ENCODE peak calls at places on chromosomes 7 and 10, in nine cellular contexts. P is brain microvascular endothelial cell, I is lung, C is thyroid gland, W is AG04449, D is pancreas, L is endothelial cell of umbilical vein, T is GM13977, B is fibroblast of lung. X is an unnamed sample.

GRCh38 chr7:33950047-33950714 is 44.8 kb downstream of the BMPER start:
- DNase-seq in I (no peak), P (no peak), D (no peak), W (no peak), L (no peak), C (no peak), B (no peak), T (no peak), X (no peak)

GRCh38 chr10:34687434-34688205 is 127.5 kb downstream of the PARD3 start:
- DNase-seq in P (peak), B (peak), C (peak), T (no peak), W (no peak), I (no peak), L (no peak), D (no peak), X (no peak)

GRCh38 chr10:33706746-33707145 is 372.3 kb upstream of the NRP1 start:
- DNase-seq in C (no peak), L (no peak), B (peak), I (no peak), T (no peak), D (no peak), W (no peak), P (no peak), X (no peak)

GRCh38 chr7:2521952-2522591 is 2.5 kb downstream of the LFNG start:
- DNase-seq in B (no peak), L (peak), D (peak), W (no peak), I (peak), C (no peak), P (no peak), T (peak), X (peak)

GRCh38 chr7:55059006-55059405 is 40.2 kb downstream of the EGFR start:
- DNase-seq in B (no peak), I (no peak), L (no peak), D (no peak), P (no peak), C (no peak), W (no peak), T (no peak), X (no peak)

GRCh38 chr7:149853157-149853556 is 15.0 kb downstream of the ZNF862 start:
- DNase-seq in C (no peak), I (no peak), B (no peak), W (no peak), L (no peak), P (no peak), D (no peak), T (no peak), X (no peak)

GRCh38 chr7:131027287-131027773 is 293.3 kb upstream of the KLF14 start:
- DNase-seq in D (no peak), C (no peak), T (no peak), W (peak), L (no peak), B (peak), I (no peak), P (no peak), X (no peak)

GRCh38 chr10:85864866-85865526 is 501.6 kb downstream of the GRID1 start:
- DNase-seq in D (no peak), C (no peak), B (no peak), W (no peak), L (no peak), P (no peak), I (no peak), T (no peak), X (no peak)

GRCh38 chr7:19122018-19122588 is 4.7 kb upstream of the TWIST1 start:
- DNase-seq in D (no peak), P (peak), T (no peak), I (no peak), W (no peak), L (peak), B (peak), C (no peak), X (no peak)

GRCh38 chr10:97238855-97239254 is 53.1 kb upstream of the SLIT1 start:
- DNase-seq in I (no peak), L (no peak), D (no peak), W (no peak), C (no peak), P (no peak), B (no peak), T (no peak), X (no peak)

GRCh38 chr7:153022796-153023592 is 263.4 kb downstream of the ACTR3B start:
- DNase-seq in T (no peak), W (no peak), L (no peak), D (no peak), B (no peak), I (no peak), C (no peak), P (no peak), X (no peak)

DNA sequence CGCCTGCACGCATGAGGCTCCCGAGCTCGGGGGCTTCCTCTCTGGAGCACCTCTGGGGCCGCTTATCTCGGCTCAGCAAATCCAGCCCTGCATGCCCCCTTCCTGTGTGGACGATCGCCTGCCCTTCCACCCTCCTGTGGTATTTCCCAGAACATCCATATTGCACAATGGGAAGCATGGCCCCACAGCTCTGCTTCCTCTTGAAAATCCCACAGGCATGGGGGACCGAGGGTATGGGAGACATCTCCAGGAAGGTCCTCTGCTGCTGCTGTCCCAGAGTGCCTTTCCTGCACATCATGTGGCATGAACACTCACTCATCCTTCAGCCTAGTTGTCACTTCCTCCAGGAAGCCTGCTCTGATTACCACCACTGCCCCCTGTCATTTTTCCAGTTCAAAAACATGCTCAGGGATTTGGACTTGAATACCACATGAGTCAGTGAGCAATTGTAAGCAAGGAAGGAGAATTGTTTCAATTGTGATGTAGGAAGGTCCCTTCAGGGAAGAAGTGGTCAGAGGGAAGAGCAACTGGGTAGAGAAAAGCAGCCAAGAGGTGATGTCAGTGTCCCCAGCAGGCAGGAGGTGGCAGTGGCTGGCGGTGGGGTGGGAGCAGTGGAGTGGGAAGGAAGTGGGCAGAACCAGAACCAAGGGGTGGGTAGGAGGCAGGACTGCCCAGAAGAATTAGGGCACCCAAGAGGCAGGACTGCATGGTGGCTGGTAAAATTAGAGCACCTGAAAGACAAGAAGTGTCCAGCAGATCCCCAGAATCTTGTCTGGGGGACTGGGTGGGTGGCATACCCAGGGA is 67.5 kb upstream of the ZMIZ1 start:
- DNase-seq in T (no peak), C (peak), L (peak), I (no peak), D (no peak), P (no peak), B (no peak), W (no peak), X (no peak)
- TF ChIP-seq CTCF in T (no peak), C (no peak), L (no peak), I (no peak), D (no peak), P (no peak), B (no peak), W (no peak), X (no peak)

GRCh38 chr10:64977912-64978311 is 1456.7 kb downstream of the REEP3 start:
- DNase-seq in T (no peak), L (peak), W (no peak), B (peak), D (no peak), P (no peak), C (no peak), I (no peak), X (no peak)
- TF ChIP-seq CTCF in T (no peak), L (no peak), W (no peak), B (no peak), D (peak), P (no peak), C (no peak), I (no peak), X (no peak)

GRCh38 chr7:107579546-107579880 is 533 bp upstream of the BCAP29 start:
- DNase-seq in D (no peak), W (no peak), L (no peak), C (no peak), I (no peak), T (no peak), P (peak), B (no peak), X (no peak)

GRCh38 chr7:107581387-107582013 is 1.5 kb downstream of the BCAP29 start:
- DNase-seq in L (no peak), B (peak), C (no peak), W (no peak), T (no peak), I (no peak), P (no peak), D (no peak), X (no peak)

GRCh38 chr7:107579881-107580715 is at the start of gene BCAP29:
- DNase-seq in B (peak), T (peak), W (no peak), C (peak), D (peak), P (peak), I (peak), L (peak), X (peak)

GRCh38 chr7:107582906-107583305 is 2.9 kb downstream of the BCAP29 start:
- DNase-seq in T (no peak), D (no peak), C (no peak), P (no peak), B (no peak), W (no peak), L (no peak), I (no peak), X (no peak)

DNA sequence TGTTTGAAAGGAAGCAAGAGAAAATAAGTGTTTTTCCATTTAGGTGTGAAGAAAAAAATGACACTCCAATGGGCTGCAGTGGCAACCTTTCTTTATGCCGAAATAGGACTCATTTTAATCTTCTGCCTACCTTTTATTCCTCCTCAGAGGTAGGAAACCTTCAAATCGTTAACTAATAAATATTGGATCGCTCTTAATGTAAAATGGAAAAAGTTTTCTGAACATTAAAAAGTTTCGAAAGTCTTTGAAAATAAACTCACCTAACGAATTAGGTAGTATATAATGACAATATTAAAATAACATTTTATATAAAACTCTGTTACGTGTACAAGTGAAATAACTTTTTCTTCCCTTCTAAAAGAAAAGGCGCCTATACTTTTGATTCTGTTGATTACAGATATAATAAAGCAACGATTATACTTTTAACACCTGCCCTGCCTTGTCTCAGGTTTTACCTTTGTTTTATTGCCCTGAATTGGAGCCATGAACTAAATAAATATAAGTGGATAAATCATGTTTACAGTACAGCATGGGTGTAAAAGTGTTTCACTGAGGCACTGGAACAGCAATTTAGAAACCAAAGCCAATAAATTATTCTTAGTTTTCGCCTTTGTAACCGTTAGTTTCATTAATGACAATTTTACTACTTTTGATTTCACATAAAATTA is 804 bp downstream of the BCAP29 start:
- DNase-seq in D (no peak), I (no peak), C (no peak), W (no peak), T (no peak), P (no peak), L (no peak), B (no peak), X (no peak)
- TF ChIP-seq CTCF in D (no peak), I (no peak), C (no peak), W (no peak), T (no peak), P (no peak), L (no peak), B (no peak), X (no peak)

DNA sequence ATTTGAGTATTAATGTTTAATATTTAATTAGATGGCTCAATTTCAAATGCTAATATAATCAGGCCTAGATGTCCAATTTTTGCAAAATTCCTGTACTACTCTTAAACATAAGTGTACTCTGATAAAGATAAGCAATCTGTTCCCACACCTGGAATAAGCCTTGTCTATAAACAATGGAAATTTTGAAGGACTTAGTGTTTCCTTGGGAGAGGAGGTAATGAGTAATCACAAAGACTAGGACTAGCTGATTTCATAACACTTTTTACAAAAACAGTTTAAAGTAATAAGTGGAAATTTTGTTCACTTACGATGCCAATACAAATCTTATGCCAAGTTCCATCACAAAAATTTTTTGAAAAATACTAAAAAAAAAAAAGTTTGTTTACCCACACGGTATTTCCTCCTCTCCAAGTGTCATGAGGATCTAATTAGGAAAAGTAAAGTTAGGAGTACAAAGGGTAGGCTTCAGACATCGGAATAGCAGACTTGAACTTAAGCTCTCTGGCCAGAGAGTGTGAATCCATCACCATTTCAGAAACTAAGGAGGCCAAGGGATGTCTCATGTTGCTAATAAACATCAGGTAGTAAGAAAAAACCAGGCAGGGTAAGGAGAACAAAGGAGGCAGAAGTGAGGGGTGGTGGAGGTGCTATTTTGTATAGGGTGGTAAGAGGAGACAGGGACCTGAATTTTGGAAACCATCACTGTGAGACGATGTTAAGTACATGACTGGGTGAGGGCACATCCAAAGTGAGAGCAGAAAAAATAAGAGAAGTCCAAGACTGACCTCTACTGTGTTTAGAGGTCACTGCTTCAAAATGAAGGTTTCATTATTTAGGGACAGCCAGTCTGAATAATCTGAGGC is 61.3 kb downstream of the RAPGEF5 start:
- DNase-seq in L (peak), I (no peak), P (no peak), W (no peak), B (peak), C (no peak), D (no peak), T (no peak), X (no peak)
- TF ChIP-seq CTCF in L (no peak), I (peak), P (no peak), W (no peak), B (peak), C (no peak), D (no peak), T (no peak), X (no peak)

DNA sequence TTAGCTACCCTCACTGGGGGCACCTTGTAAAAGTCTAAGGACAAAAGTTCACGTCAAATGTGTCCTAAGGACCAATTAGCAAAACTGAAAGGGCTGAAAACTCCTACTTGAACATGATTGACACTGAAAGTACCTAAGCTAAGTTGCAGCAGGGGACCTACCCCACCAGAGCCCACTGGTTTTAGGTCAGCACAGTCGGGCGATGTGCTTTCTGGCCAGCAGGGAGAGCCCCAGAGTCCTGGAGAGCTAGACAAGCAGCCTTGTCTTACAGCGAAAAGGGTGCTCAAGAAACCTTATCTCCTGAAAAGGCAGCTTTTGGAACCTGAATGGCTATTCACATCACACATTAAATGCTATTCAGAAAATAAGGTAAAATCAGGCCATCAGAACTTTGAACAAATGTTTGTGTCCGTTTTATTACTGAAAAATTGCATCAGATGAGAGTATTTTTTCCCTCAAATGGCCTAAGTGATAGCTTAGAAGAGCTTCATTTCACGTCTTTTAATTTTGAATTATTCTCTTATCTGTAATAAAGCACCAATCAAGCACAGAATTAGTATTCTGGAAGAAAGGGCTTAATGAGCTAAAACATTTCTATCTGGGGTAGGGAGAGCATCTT is 52.2 kb upstream of the MKI67 start:
- DNase-seq in I (no peak), W (no peak), P (peak), D (no peak), B (peak), L (peak), C (peak), T (peak), X (peak)
- TF ChIP-seq CTCF in I (no peak), W (peak), P (peak), D (no peak), B (peak), L (peak), C (no peak), T (peak), X (no peak)

DNA sequence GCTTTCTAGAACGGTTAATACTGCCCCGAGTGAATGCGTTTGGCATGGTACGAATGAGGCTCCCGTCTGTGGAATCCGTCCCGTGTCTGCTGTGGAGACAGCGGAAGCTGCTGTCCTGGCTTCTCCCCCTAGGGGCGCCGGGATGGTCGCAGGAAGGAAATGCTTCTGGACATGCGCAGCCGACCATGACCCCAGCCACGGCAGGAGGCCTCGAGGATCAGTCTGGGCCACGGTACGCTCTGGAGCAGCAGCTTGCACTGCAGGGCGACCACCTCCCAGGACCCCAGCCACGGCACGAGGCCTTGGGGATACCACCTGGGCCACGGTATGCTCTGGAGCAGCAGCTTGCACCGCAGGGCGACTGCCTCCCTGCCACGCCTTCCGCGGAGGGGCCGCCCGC is 107.9 kb downstream of the CYTH3 start:
- DNase-seq in L (no peak), P (peak), T (no peak), W (no peak), I (no peak), C (peak), D (no peak), B (no peak), X (no peak)
- TF ChIP-seq CTCF in L (no peak), P (peak), T (no peak), W (peak), I (no peak), C (no peak), D (no peak), B (no peak), X (peak)

GRCh38 chr10:62373995-62374861 is at the start of gene ZNF365:
- DNase-seq in P (peak), L (no peak), D (no peak), I (no peak), C (peak), W (no peak), T (peak), B (peak), X (peak)
- TF ChIP-seq CTCF in P (no peak), L (no peak), D (no peak), I (no peak), C (no peak), W (no peak), T (no peak), B (no peak), X (no peak)

DNA sequence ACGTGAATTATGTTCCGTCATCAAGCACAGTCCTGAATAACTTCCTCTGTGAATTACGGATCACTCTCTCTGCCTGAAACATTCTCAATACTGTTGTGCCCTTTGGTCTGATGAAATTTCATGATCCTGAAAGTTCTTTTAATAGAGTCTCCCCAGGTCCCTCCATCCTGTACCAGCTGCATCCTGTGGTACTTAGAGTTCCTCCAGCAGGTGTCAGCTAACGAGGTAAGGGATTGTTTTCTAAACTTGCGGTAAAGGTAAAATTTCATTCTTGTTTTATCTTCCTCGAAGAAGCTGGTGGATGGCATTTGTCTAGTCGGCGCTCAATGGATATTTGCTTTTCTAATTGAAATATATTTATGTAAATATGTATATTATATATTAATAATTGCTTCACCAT is 393.6 kb upstream of the ADARB2 start:
- DNase-seq in T (no peak), I (no peak), L (no peak), B (no peak), C (no peak), D (no peak), P (no peak), W (no peak), X (no peak)
- TF ChIP-seq CTCF in T (no peak), I (no peak), L (no peak), B (no peak), C (no peak), D (no peak), P (no peak), W (no peak), X (no peak)

GRCh38 chr10:52571018-52571417 is 201.6 kb downstream of the MBL2 start:
- DNase-seq in P (no peak), T (no peak), C (no peak), D (no peak), B (peak), I (no peak), W (no peak), L (no peak), X (no peak)

GRCh38 chr10:52566471-52567246 is 205.9 kb downstream of the MBL2 start:
- DNase-seq in W (no peak), I (no peak), B (peak), L (peak), T (no peak), P (peak), C (no peak), D (no peak), X (peak)

GRCh38 chr10:52570490-52570889 is 202.1 kb downstream of the MBL2 start:
- DNase-seq in D (no peak), P (no peak), B (no peak), C (no peak), L (no peak), I (no peak), W (no peak), T (no peak), X (no peak)

GRCh38 chr10:52568309-52568708 is 204.3 kb downstream of the MBL2 start:
- DNase-seq in W (no peak), T (no peak), L (no peak), D (no peak), C (no peak), I (no peak), P (no peak), B (no peak), X (no peak)

DNA sequence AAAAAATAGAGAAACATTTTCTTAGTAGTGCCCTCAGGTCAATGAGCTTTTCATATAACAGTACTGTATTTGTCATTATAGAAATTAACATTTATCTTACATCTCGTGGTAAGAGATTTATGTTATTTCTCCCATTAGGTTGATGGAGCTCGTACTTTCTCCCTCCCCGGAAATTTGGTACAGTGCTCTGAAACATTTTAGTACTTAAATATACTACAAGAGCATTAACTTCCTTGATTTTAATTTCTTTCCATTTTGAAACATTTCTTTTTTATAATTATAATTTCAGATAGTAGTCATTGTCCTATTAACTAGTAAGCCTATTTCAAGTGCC is 205.4 kb downstream of the MBL2 start:
- DNase-seq in B (no peak), W (no peak), D (no peak), I (no peak), T (no peak), P (no peak), L (no peak), C (no peak), X (no peak)
- TF ChIP-seq CTCF in B (no peak), W (no peak), D (no peak), I (no peak), T (no peak), P (no peak), L (no peak), C (no peak), X (no peak)